ENCODE peak calls at places on chromosomes 11 and 22, in ten cellular contexts. E is fibroblast of mammary gland; O is NCI-H69; V is RPMI7951; X is Caki2; N is EL; L is activated naive CD4-positive, alpha-beta T cell treated with anti-CD3 and anti-CD28 coated beads, Interleukin-2, amount 50 U/mL, for 16 hours; I is activated CD8-positive, alpha-beta memory T cell treated with anti-CD3 and anti-CD28 coated beads for 4 hours; Z is kidney epithelial cell; P is fibroblast of the aortic adventitia. S is an unnamed sample.

GRCh38 chr11:71433648-71434450 is 14.3 kb downstream of the DHCR7 start:
- DNase-seq in L (no peak), N (no peak), I (no peak), V (no peak), X (no peak), O (no peak), Z (no peak), P (peak), E (peak), S (peak)

GRCh38 chr11:2621919-2622318 is 77.9 kb downstream of the KCNQ1OT1 start:
- DNase-seq in L (no peak), N (no peak), X (no peak), Z (no peak), O (no peak), P (no peak), I (no peak), E (no peak), V (no peak), S (no peak)

GRCh38 chr22:48431536-48432315 is 1395.9 kb downstream of the BRD1 start:
- DNase-seq in I (no peak), V (no peak), N (no peak), L (no peak), X (no peak), O (no peak), Z (no peak), P (no peak), E (no peak), S (peak)

GRCh38 chr11:12752868-12753267 is 78.6 kb downstream of the TEAD1 start:
- DNase-seq in O (no peak), I (no peak), X (no peak), L (no peak), P (no peak), N (no peak), Z (no peak), E (no peak), V (no peak), S (no peak)

GRCh38 chr11:78946945-78947914 is 372.6 kb upstream of the NARS2 start:
- DNase-seq in X (no peak), Z (no peak), N (no peak), I (no peak), O (peak), P (peak), V (peak), L (no peak), E (peak), S (peak)

GRCh38 chr11:121512468-121513465 is 60.0 kb upstream of the SORL1-AS1 start:
- DNase-seq in N (no peak), P (no peak), Z (no peak), I (no peak), L (no peak), X (no peak), O (no peak), V (no peak), E (no peak), S (no peak)

GRCh38 chr11:9313648-9314290 is 624 bp downstream of the TMEM41B start:
- DNase-seq in N (peak), X (peak), L (peak), O (peak), V (peak), P (peak), Z (no peak), I (peak), E (peak), S (peak)

GRCh38 chr11:13082588-13082987 is 73.5 kb downstream of the RASSF10 start:
- DNase-seq in O (no peak), L (no peak), E (no peak), N (no peak), X (no peak), P (no peak), Z (no peak), I (no peak), V (no peak), S (no peak)

GRCh38 chr22:49983148-49984042 is 22.8 kb downstream of the PIM3 start:
- DNase-seq in N (no peak), O (peak), P (no peak), E (no peak), I (no peak), L (peak), Z (no peak), X (no peak), V (no peak), S (peak)

S was measured in hepatocyte.